ENCODE peak calls at places on chromosomes 16 and 17, in six cellular contexts. A, F, H, E, K and L are unnamed samples. For H3K4me1, the result is how much of the 10 kb centered on the place peaks cover.

GRCh38 chr16:87254734-87255133 is 62.5 kb downstream of the C16orf95 start:
- DNase-seq in F (no peak), E (no peak), A (no peak), H (no peak), K (no peak), L (peak)

GRCh38 chr17:48310748-48311213 is 119.2 kb downstream of the SKAP1 start:
- DNase-seq in H (no peak), A (no peak), K (no peak), E (no peak), F (no peak), L (no peak)

GRCh38 chr17:79803997-79804855 is 7.3 kb upstream of the CBX8 start:
- DNase-seq in E (no peak), A (no peak), F (peak), H (no peak), K (no peak), L (no peak)

GRCh38 chr17:62898239-62898864 is 67.7 kb upstream of the TANC2 start:
- DNase-seq in A (no peak), E (no peak), K (no peak), H (no peak), F (peak), L (no peak)

GRCh38 chr17:17800504-17801021 is 36.2 kb downstream of the SREBF1 start:
- DNase-seq in E (no peak), F (no peak), A (no peak), K (no peak), H (no peak), L (no peak)

GRCh38 chr16:89129378-89129777 is 35.7 kb downstream of the ACSF3 start:
- DNase-seq in K (no peak), F (no peak), H (no peak), A (no peak), E (no peak), L (no peak)

GRCh38 chr17:80999224-81000088 is 7.8 kb downstream of the CHMP6 start:
- DNase-seq in E (no peak), K (no peak), F (peak), H (no peak), A (no peak), L (no peak)

GRCh38 chr17:64403881-64404460 is 13.3 kb upstream of the PECAM1 start:
- DNase-seq in A (no peak), F (no peak), E (no peak), K (no peak), H (no peak), L (no peak)

GRCh38 chr17:18993876-18994275 is 10.7 kb downstream of the FAM83G start:
- DNase-seq in A (no peak), E (no peak), K (no peak), F (peak), H (no peak), L (no peak)

GRCh38 chr17:35731932-35732805 is 730 bp downstream of the RASL10B start:
- DNase-seq in E (no peak), A (no peak), H (no peak), F (peak), K (no peak), L (no peak)

GRCh38 chr16:68503334-68503733 is 35.8 kb upstream of the ZFP90 start:
- DNase-seq in F (no peak), K (no peak), A (no peak), H (no peak), E (no peak), L (no peak)

GRCh38 chr17:72470338-72471133 is 349.7 kb downstream of the SOX9 start:
- DNase-seq in E (no peak), H (no peak), A (no peak), K (no peak), F (no peak), L (no peak)
- H3K4me1 ChIP-seq in E (under half), H (under half), A (under half), K (under half), F (under half), L (under half)

DNA sequence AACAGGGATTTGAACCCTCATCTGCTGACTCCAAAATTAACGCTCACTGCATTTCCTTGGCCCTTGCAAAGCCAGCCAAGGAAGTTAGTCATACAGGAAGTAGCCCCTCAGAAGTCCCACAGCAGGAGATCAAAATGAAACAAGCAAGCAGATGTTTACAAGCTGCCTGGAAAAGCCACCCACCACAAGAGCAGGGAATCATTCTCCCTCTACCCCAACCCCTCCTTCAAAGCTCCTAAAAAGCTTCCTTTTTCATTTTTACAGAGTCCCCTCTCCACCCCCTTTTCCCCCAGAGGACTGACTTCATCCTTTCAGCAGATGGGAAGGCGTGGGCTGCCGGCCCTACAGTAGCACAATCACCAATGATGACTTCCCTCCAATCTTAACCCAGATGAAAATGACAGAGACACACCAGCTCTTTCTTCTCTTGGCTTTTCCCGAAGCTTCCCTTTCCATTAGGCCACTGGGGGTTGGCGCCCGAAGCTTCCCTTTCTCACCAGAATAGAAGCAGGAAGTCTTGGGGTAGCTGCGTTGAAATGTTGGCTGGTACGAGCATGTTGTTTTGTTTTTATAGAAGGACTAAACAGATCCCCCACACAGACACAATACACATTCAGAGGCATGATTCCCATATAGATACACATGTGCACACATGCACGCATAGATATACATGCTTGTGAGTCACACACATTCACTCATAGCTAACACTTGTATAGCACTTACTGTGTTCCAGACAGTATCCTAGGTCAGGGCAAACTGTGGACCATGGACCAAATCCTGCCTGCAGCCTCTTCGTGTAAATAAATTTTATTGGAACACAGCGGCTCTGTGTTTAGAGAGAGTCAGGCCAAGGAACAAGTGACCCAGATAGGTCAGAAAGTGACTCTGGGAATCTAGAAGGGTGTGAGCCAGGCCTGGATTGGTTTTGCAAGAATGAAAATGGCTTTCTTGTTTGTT is 17.4 kb downstream of the ITPRIPL2 start:
- DNase-seq in F (peak), A (no peak), H (no peak), K (peak), E (peak), L (no peak)
- H3K27ac ChIP-seq in F (peak), A (peak), H (peak), K (peak), E (peak), L (no peak)

DNA sequence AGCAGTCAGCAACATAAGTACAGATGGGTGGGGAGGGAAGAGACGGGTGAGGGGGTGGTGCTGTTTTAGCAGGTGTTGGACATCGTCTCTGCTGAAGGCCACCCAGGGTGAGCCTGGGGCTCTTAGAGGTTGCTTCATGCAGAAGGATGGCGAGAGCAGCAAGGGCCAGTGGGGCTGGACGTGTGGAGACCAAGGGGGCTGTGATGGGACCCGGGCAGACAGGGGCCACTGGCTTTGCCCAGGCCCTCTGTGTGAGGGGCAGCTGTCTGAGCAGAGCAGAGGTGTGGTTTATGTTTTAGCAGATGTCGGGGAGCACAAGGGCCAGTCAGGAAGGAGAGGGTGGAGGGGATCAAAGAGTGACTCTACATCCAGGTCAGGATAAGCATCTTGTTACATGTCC is 4.8 kb downstream of the NARF start:
- DNase-seq in H (no peak), F (no peak), E (no peak), A (no peak), K (peak), L (no peak)
- H3K4me1 ChIP-seq in H (under half), F (under half), E (under half), A (under half), K (under half), L (under half)

GRCh38 chr16:53519417-53520091 is 16.5 kb upstream of the AKTIP start:
- DNase-seq in H (no peak), E (no peak), K (no peak), F (no peak), A (no peak), L (no peak)

GRCh38 chr16:53515259-53515658 is 12.2 kb upstream of the AKTIP start:
- DNase-seq in F (no peak), E (no peak), H (no peak), K (no peak), A (no peak), L (no peak)

GRCh38 chr16:53515811-53516210 is 12.8 kb upstream of the AKTIP start:
- DNase-seq in H (no peak), A (no peak), K (no peak), E (no peak), F (no peak), L (no peak)

GRCh38 chr16:53517851-53518250 is 14.8 kb upstream of the AKTIP start:
- DNase-seq in A (no peak), H (no peak), K (no peak), E (no peak), F (no peak), L (no peak)

DNA sequence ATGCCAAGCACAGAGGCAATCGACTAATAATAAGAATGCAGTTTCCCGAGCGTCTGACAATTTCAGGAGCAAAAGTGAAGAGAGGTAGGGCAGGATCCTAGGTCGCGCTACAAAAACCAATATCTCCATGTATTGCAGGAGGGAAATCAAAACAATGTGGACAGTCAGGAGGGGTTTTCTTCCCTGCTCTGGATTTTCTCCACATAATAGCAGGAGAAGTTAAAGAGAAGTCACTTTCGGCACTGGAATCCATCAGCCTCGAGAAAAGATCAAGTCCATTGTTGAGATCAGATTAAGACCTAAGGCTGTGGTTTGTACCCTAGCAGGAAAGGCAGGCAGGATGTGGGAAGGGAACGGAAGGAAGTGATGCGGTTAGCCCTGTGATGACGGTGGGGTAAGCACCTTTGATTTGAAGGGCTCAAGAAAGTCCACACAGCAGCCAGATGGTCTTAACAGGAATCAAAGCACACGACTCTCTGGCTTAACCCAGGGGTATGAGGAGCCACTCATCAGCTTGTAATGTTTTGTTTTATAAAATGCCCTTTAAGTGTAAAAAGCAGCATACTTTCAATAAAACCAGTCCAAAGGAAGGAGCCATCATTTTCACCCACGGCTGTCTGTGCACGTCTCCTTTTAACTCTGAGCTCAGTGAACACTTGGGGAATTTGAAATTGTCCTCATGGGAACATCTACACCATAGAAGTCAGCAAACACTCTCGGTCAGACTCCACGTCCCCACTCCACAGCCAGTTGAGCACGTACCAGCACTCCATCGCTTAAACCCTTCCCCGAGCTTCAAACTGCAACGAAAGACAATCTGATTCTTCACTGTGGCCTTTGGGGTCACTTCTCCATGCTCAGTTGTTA is 15.8 kb upstream of the AKTIP start:
- DNase-seq in H (no peak), E (peak), F (no peak), K (no peak), A (peak), L (no peak)
- H3K27ac ChIP-seq in H (no peak), E (no peak), F (peak), K (peak), A (peak), L (no peak)

DNA sequence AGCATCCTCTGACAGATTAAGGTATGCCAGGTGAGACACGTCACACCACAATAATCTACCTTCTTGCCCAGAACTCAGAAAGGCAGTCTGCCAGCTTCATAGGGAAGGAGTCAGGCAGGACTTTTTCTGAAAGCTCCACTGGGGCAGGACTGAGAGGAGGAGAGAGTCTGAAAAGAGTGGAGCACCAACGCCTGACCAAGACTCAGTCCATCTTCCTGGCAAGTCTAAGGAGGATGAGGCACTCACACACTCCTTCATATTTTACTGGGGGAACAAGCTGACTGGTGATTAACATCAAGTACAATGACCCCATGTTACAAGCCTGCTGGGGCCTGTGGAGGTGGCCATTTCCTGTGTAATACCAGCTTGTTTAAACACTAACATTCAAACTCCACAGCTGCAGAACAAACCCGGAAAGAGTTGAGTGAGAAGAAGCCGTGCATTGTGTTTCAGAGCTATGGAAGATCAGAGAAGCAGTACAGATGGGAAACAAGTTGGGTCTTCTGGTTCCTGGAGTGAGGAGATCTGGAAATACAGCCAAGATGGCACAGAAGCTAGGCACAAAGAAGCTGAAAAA is 122.4 kb downstream of the HIC1 start:
- DNase-seq in E (no peak), K (no peak), F (no peak), A (no peak), H (no peak), L (no peak)
- H3K4me1 ChIP-seq in E (half or more), K (half or more), F (half or more), A (under half), H (under half), L (under half)

GRCh38 chr16:74101390-74101789 is 195.2 kb upstream of the PSMD7 start:
- DNase-seq in F (no peak), H (no peak), E (no peak), K (no peak), A (no peak), L (no peak)
- H3K27ac ChIP-seq in F (no peak), H (no peak), E (no peak), K (no peak), A (no peak), L (no peak)

GRCh38 chr16:67030221-67030962 is 1.4 kb downstream of the CBFB start:
- DNase-seq in A (no peak), H (no peak), E (no peak), K (no peak), F (no peak), L (no peak)
- H3K4me1 ChIP-seq in A (under half), H (under half), E (under half), K (under half), F (under half), L (under half)